ENCODE peak calls at places on chromosomes 16 and 17, in four cellular contexts. Y, I, G and N are unnamed samples.

GRCh38 chr16:76574651-76575050 is 297.4 kb downstream of the CNTNAP4 start:
- DNase-seq in Y (no peak), I (no peak), G (peak; percentile 97), N (no peak)

GRCh38 chr16:75096730-75097129 is 19.9 kb downstream of the LDHD start:
- DNase-seq in Y (peak; percentile 62), I (no peak), G (no peak), N (peak; percentile 71)

GRCh38 chr17:41071606-41072375 is 6.1 kb upstream of the KRTAP2-4 start:
- DNase-seq in Y (no peak), I (no peak), G (no peak), N (no peak)

GRCh38 chr16:22023505-22023904 is 15.6 kb downstream of the MOSMO start:
- DNase-seq in Y (no peak), I (peak; percentile 44), G (no peak), N (no peak)

GRCh38 chr17:63042443-63042842 is 76.4 kb downstream of the TANC2 start:
- DNase-seq in Y (no peak), I (no peak), G (no peak), N (no peak)

GRCh38 chr16:24208710-24209109 is 47.4 kb upstream of the CACNG3 start:
- DNase-seq in Y (no peak), I (no peak), G (no peak), N (no peak)

GRCh38 chr16:17556276-17557052 is 85.7 kb upstream of the XYLT1 start:
- DNase-seq in Y (peak; percentile 57), I (no peak), G (peak; percentile 49), N (peak; percentile 38)

GRCh38 chr17:18025596-18026407 is 13.2 kb downstream of the ATPAF2 start:
- DNase-seq in Y (no peak), I (no peak), G (no peak), N (no peak)

GRCh38 chr16:66409156-66409555 is 17.9 kb upstream of the BEAN1 start:
- DNase-seq in Y (no peak), I (no peak), G (no peak), N (no peak)

GRCh38 chr16:26454102-26454501 is 612.6 kb upstream of the C16orf82 start:
- DNase-seq in Y (no peak), I (no peak), G (no peak), N (no peak)

GRCh38 chr16:8908779-8909468 is 26.8 kb downstream of the LITAFD start:
- DNase-seq in Y (no peak), I (no peak), G (no peak), N (no peak)

GRCh38 chr16:53803998-53804397 is 100.0 kb downstream of the FTO start:
- DNase-seq in Y (no peak), I (no peak), G (no peak), N (no peak)

GRCh38 chr17:39867891-39868553 is at the start of gene ZPBP2:
- DNase-seq in Y (no peak), I (no peak), G (no peak), N (no peak)

GRCh38 chr16:1971678-1972489 is at the start of gene TBL3:
- DNase-seq in Y (peak; percentile 81), I (peak; percentile 70), G (peak; percentile 87), N (peak; percentile 95)

GRCh38 chr16:85514601-85515318 is 98.4 kb upstream of the GSE1 start:
- DNase-seq in Y (no peak), I (no peak), G (peak; percentile 99), N (no peak)

GRCh38 chr17:29592850-29593545 is at the start of gene ANKRD13B:
- DNase-seq in Y (peak; percentile 68), I (no peak), G (no peak), N (no peak)

GRCh38 chr17:76318586-76318985 is 10.5 kb upstream of the QRICH2 start:
- DNase-seq in Y (no peak), I (no peak), G (no peak), N (no peak)

GRCh38 chr17:32240745-32241144 is 24.9 kb upstream of the RHBDL3 start:
- DNase-seq in Y (no peak), I (no peak), G (no peak), N (no peak)

GRCh38 chr16:69542974-69543373 is 22.8 kb upstream of the NFAT5 start:
- DNase-seq in Y (no peak), I (no peak), G (no peak), N (no peak)

GRCh38 chr17:49528966-49529365 is 33.9 kb downstream of the NGFR start:
- DNase-seq in Y (no peak), I (no peak), G (no peak), N (no peak)

GRCh38 chr17:17021194-17021863 is 20.9 kb upstream of the MPRIP start:
- DNase-seq in Y (peak; percentile 48), I (no peak), G (peak; percentile 44), N (no peak)

GRCh38 chr17:19344311-19345066 is 18.0 kb downstream of the B9D1 start:
- DNase-seq in Y (no peak), I (no peak), G (no peak), N (no peak)

GRCh38 chr16:58733248-58733670 is 857 bp downstream of the GOT2 start:
- DNase-seq in Y (no peak), I (no peak), G (peak; percentile 26), N (no peak)

GRCh38 chr17:3447625-3448024 is 14.0 kb upstream of the OR1E2 start:
- DNase-seq in Y (peak; percentile 7), I (no peak), G (peak; percentile 6), N (peak; percentile 32)
- TF ChIP-seq TARDBP in Y (no peak), I (no peak), G (no peak), N (no peak)

DNA sequence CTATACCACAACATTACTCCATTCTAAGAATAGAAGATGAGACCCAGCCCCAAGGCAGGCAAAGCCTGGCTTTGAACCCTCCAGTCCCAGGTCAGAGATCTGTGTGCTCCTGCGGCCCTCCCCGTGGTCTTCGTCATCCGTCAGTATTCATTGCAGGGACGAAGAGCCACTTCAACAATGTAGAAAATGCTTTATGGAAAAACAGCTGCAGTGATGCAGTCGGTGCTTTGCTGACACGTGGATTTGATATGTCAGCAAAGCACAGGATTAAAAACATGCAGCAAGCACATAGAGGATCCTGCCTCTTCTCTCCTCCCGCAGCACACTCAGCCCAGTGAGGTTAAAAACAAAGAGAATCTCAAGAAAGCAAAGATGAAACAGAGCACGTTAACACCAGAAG is 117.1 kb upstream of the AXIN2 start:
- DNase-seq in Y (no peak), I (no peak), G (no peak), N (no peak)
- TF ChIP-seq TARDBP in Y (no peak), I (no peak), G (no peak), N (no peak)

GRCh38 chr17:59154335-59154720 is 658 bp downstream of the SKA2 start:
- DNase-seq in Y (peak; percentile 23), I (no peak), G (peak; percentile 41), N (peak; percentile 20)
- TF ChIP-seq TARDBP in Y (no peak), I (no peak), G (no peak), N (no peak)

GRCh38 chr17:35893751-35894150 is 13.6 kb upstream of the CCL5 start:
- DNase-seq in Y (no peak), I (no peak), G (no peak), N (no peak)
- TF ChIP-seq TARDBP in Y (no peak), I (no peak), G (no peak), N (no peak)

DNA sequence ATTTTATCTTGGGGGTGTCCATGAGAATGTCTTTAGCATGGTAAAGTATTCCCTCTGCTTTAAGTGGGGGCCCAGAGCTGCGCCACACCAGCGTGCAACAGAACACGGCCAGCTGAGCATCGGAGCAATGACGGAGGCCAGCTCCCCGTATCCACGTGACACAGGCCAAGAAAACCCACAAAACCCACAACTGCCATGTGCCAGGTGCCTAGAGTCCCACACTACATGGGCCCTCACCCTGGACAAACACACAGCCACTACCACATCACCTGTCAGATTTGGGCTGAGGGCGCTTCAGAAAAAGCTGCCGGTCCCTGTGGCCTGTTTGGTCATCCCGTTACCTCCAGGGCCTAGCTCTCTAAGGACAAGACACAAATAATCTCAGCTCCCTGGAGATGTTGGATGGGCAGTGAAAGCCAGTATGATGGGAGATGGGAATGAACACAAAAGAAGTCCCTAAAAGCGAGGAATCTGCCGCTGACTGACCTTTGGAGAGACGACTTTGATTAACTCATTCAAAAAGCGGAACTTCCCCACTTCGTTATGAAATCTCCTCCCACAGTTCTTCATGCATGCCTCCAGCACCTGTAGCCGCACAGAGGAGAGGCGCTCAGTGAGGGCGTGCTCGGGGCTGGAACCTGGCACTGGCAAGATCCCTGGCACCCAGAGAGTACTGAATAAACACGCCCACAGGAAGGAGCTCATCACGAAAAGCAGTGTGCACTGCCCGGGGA is 17.1 kb downstream of the GGA3 start:
- DNase-seq in Y (no peak), I (no peak), G (no peak), N (no peak)
- TF ChIP-seq TARDBP in Y (no peak), I (no peak), G (no peak), N (no peak)

GRCh38 chr16:88383401-88384221 is 852 bp downstream of the ZNF469 start:
- DNase-seq in Y (peak; percentile 46), I (no peak), G (no peak), N (peak; percentile 47)
- TF ChIP-seq TARDBP in Y (no peak), I (no peak), G (no peak), N (no peak)